ENCODE peak calls at places on chromosomes 4 and X, in five cellular contexts. One of them, this sample, is unnamed. For H3K36me3, the result is how much of the 10 kb centered on the place peaks cover.

GRCh38 chr4:107279729-107280128 is 243.6 kb upstream of the DKK2 start:
- DNase-seq in neural progenitor cell: no peak
- DNase-seq in cardiac muscle cell: peak
- DNase-seq in prostate gland: no peak
- DNase-seq in psoas muscle: no peak
- DNase-seq in this sample: peak

GRCh38 chr4:185695743-185696142 is 116.3 kb downstream of the SORBS2 start:
- DNase-seq in prostate gland: peak
- DNase-seq in neural progenitor cell: no peak
- DNase-seq in psoas muscle: no peak
- DNase-seq in cardiac muscle cell: no peak
- DNase-seq in this sample: no peak

GRCh38 chr4:105184316-105184988 is 37.8 kb downstream of the TET2 start:
- DNase-seq in cardiac muscle cell: no peak
- DNase-seq in psoas muscle: no peak
- DNase-seq in neural progenitor cell: no peak
- DNase-seq in prostate gland: no peak
- DNase-seq in this sample: peak

GRCh38 chr4:73429118-73429517 is 6.9 kb upstream of the AFP start:
- DNase-seq in prostate gland: no peak
- DNase-seq in neural progenitor cell: no peak
- DNase-seq in psoas muscle: no peak
- DNase-seq in cardiac muscle cell: no peak
- DNase-seq in this sample: no peak

GRCh38 chr4:116358633-116359222 is 726.6 kb downstream of the TRAM1L1 start:
- DNase-seq in cardiac muscle cell: peak
- DNase-seq in prostate gland: peak
- DNase-seq in neural progenitor cell: peak
- DNase-seq in psoas muscle: no peak
- DNase-seq in this sample: peak

GRCh38 chr4:186487726-186488125 is 67.6 kb downstream of the MTNR1A start:
- DNase-seq in psoas muscle: no peak
- DNase-seq in neural progenitor cell: no peak
- DNase-seq in cardiac muscle cell: no peak
- DNase-seq in prostate gland: no peak
- DNase-seq in this sample: no peak

GRCh38 chr4:26369132-26370036 is 48.6 kb downstream of the RBPJ start:
- DNase-seq in neural progenitor cell: no peak
- DNase-seq in psoas muscle: no peak
- DNase-seq in cardiac muscle cell: peak
- DNase-seq in prostate gland: no peak
- DNase-seq in this sample: no peak

GRCh38 chrX:135520022-135520552 is 373 bp upstream of the INTS6L start:
- DNase-seq in prostate gland: no peak
- DNase-seq in psoas muscle: no peak
- DNase-seq in cardiac muscle cell: peak
- DNase-seq in neural progenitor cell: peak
- DNase-seq in this sample: peak

GRCh38 chrX:97898798-97899197 is 1015.1 kb downstream of the RPA4 start:
- DNase-seq in cardiac muscle cell: no peak
- DNase-seq in psoas muscle: no peak
- DNase-seq in neural progenitor cell: no peak
- DNase-seq in prostate gland: no peak
- DNase-seq in this sample: no peak

GRCh38 chrX:68874076-68874475 is 45.3 kb downstream of the EFNB1 start:
- DNase-seq in prostate gland: no peak
- DNase-seq in neural progenitor cell: no peak
- DNase-seq in psoas muscle: no peak
- DNase-seq in cardiac muscle cell: no peak
- DNase-seq in this sample: no peak

GRCh38 chr4:66769436-66769835 is 775.9 kb downstream of the CENPC start:
- DNase-seq in neural progenitor cell: no peak
- DNase-seq in prostate gland: no peak
- DNase-seq in psoas muscle: no peak
- DNase-seq in cardiac muscle cell: no peak
- DNase-seq in this sample: peak

GRCh38 chrX:47581731-47582647 is at the start of gene TIMP1:
- DNase-seq in psoas muscle: peak
- DNase-seq in cardiac muscle cell: peak
- DNase-seq in prostate gland: peak
- DNase-seq in neural progenitor cell: peak
- DNase-seq in this sample: peak

DNA sequence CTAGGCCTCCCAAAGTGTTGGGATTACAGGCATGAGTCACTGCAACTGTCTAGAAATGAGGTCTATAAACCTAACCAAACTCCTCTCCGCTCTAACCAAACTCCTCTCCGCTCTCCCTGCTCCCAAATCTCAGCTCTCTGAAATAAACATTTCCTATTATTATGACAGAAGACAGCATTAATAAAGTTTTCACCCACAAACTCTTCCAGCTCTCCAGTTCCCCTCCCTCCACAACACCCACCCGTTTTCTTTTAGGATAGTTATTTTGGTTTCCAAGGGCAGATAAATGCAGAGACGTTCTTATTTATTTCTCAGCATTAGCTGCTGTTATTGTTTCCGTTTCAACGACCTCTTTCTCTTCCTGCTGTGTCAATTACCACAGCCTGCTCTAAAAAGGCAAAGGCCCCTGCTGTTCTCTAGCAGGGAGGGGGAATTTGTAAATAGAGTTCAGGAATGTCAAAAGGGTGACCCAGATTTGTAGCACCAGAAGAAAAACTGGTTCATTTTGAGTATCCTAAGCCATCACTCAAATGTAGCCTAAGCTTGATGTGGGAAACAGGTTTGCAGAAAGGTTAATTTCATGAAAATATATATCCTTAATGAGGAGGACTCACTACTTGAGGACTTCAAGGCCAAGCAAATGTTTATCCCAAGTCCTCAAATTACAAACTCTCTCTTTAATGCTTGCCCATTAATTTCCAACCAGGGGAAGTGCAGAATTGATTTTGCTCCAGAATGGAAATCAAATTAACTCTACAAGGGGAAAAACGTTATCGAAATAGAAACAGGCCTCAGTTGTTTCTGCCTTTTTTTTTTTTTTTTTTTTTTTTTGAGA is 13.5 kb upstream of the SCD5 start:
- DNase-seq in cardiac muscle cell: peak
- DNase-seq in psoas muscle: no peak
- DNase-seq in neural progenitor cell: peak
- DNase-seq in prostate gland: no peak
- DNase-seq in this sample: no peak
- H3K4me3 ChIP-seq in cardiac muscle cell: no peak
- H3K4me3 ChIP-seq in psoas muscle: no peak
- H3K4me3 ChIP-seq in neural progenitor cell: peak
- H3K4me3 ChIP-seq in prostate gland: no peak
- H3K4me3 ChIP-seq in this sample: no peak

DNA sequence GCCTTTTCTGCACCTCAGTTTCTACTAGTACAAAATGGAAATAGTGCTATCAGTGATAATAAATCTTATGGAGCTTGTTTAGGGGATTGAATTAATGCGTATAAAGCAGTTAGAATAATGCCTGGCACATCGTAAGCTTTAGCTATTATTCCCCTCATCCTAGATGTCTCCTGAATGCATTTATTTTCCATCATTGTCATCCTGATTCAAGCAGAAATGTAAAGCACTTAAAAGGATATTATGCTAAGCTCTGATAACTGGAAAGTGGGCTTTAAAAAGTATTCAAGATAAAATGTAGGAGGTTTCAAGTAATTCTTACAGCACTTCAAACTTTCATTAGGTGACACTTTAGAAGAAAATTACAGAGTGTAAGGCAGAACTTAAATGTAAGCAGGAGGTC is 178.7 kb downstream of the RBM46 start:
- DNase-seq in cardiac muscle cell: no peak
- DNase-seq in prostate gland: no peak
- DNase-seq in psoas muscle: no peak
- DNase-seq in neural progenitor cell: no peak
- DNase-seq in this sample: no peak
- TF ChIP-seq CTCF in cardiac muscle cell: no peak
- TF ChIP-seq CTCF in prostate gland: no peak
- TF ChIP-seq CTCF in psoas muscle: no peak
- TF ChIP-seq CTCF in neural progenitor cell: no peak
- TF ChIP-seq CTCF in this sample: no peak

GRCh38 chr4:25271866-25272265 is 38.0 kb downstream of the PI4K2B start:
- DNase-seq in cardiac muscle cell: peak
- DNase-seq in neural progenitor cell: no peak
- DNase-seq in psoas muscle: no peak
- DNase-seq in prostate gland: no peak
- DNase-seq in this sample: no peak
- H3K36me3 ChIP-seq in cardiac muscle cell: under half
- H3K36me3 ChIP-seq in neural progenitor cell: under half
- H3K36me3 ChIP-seq in psoas muscle: under half
- H3K36me3 ChIP-seq in prostate gland: under half
- H3K36me3 ChIP-seq in this sample: under half

GRCh38 chr4:174279433-174279832 is 4.0 kb downstream of the FBXO8 start:
- DNase-seq in prostate gland: no peak
- DNase-seq in psoas muscle: no peak
- DNase-seq in neural progenitor cell: no peak
- DNase-seq in cardiac muscle cell: no peak
- DNase-seq in this sample: no peak
- H3K4me3 ChIP-seq in prostate gland: no peak
- H3K4me3 ChIP-seq in psoas muscle: no peak
- H3K4me3 ChIP-seq in neural progenitor cell: no peak
- H3K4me3 ChIP-seq in cardiac muscle cell: no peak
- H3K4me3 ChIP-seq in this sample: no peak

GRCh38 chrX:18955676-18956075 is 28.2 kb downstream of the PHKA2 start:
- DNase-seq in psoas muscle: no peak
- DNase-seq in prostate gland: no peak
- DNase-seq in neural progenitor cell: no peak
- DNase-seq in cardiac muscle cell: no peak
- DNase-seq in this sample: no peak
- TF ChIP-seq CTCF in psoas muscle: no peak
- TF ChIP-seq CTCF in prostate gland: no peak
- TF ChIP-seq CTCF in neural progenitor cell: no peak
- TF ChIP-seq CTCF in cardiac muscle cell: no peak
- TF ChIP-seq CTCF in this sample: no peak

GRCh38 chrX:78710146-78710545 is 37.4 kb upstream of the LPAR4 start:
- DNase-seq in cardiac muscle cell: no peak
- DNase-seq in neural progenitor cell: no peak
- DNase-seq in psoas muscle: no peak
- DNase-seq in prostate gland: no peak
- DNase-seq in this sample: no peak

GRCh38 chrX:78708830-78709229 is 38.7 kb upstream of the LPAR4 start:
- DNase-seq in cardiac muscle cell: no peak
- DNase-seq in prostate gland: peak
- DNase-seq in psoas muscle: no peak
- DNase-seq in neural progenitor cell: no peak
- DNase-seq in this sample: peak

GRCh38 chrX:78712381-78712780 is 35.1 kb upstream of the LPAR4 start:
- DNase-seq in prostate gland: no peak
- DNase-seq in cardiac muscle cell: no peak
- DNase-seq in neural progenitor cell: no peak
- DNase-seq in psoas muscle: no peak
- DNase-seq in this sample: no peak

DNA sequence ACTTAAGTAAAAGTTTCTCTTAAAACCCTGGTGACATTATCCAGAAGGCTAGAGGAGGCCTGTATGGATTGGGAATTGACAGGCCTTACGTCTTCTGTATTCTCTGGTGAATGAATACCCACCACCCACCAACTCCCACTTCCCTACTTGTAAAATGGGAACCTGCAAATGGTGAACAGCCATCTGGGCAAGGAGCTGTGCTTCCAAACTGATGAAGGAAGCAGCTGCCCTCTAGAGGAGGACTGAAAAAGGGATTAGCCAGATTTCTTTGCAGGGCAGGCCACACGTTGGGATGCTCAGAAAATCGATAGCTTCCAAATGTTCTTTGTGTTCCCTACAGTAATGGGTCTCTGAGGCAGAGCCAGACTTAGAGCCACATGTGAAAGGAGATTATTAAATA is 39.3 kb upstream of the LPAR4 start:
- DNase-seq in prostate gland: no peak
- DNase-seq in neural progenitor cell: peak
- DNase-seq in cardiac muscle cell: peak
- DNase-seq in psoas muscle: no peak
- DNase-seq in this sample: peak
- H3K36me3 ChIP-seq in prostate gland: under half
- H3K36me3 ChIP-seq in neural progenitor cell: under half
- H3K36me3 ChIP-seq in cardiac muscle cell: under half
- H3K36me3 ChIP-seq in psoas muscle: under half
- H3K36me3 ChIP-seq in this sample: under half